ENCODE peak calls at places on chromosome 22, in eight cellular contexts. A, P, S, X, K, Y, N and C are unnamed samples.
A peak's percentile ranks its signal among the peaks of the same experiment; 100 is the strongest.

GRCh38 chr22:29375436-29376076 is 12.8 kb downstream of the AP1B1 start:
- DNase-seq in N (no peak), P (no peak), Y (no peak), S (no peak), K (no peak), A (peak; percentile 28), X (peak; percentile 4), C (no peak)

GRCh38 chr22:40491990-40492631 is 121.7 kb downstream of the SGSM3 start:
- DNase-seq in P (no peak), A (no peak), S (no peak), Y (no peak), N (peak; percentile 40), X (no peak), K (no peak), C (no peak)

GRCh38 chr22:19482297-19482696 is 2.6 kb downstream of the CDC45 start:
- DNase-seq in Y (no peak), A (no peak), K (no peak), P (no peak), X (no peak), N (no peak), S (no peak), C (no peak)

GRCh38 chr22:33515733-33516297 is 404.5 kb downstream of the LARGE1 start:
- DNase-seq in N (no peak), K (no peak), S (no peak), A (peak; percentile 43), X (no peak), Y (no peak), P (no peak), C (no peak)

GRCh38 chr22:30944986-30945385 is 23.6 kb downstream of the MORC2 start:
- DNase-seq in N (no peak), P (no peak), X (no peak), Y (no peak), A (no peak), S (no peak), K (no peak), C (no peak)

GRCh38 chr22:28894320-28894719 is 10.9 kb downstream of the ZNRF3 start:
- DNase-seq in P (no peak), X (no peak), K (peak; percentile 18), N (no peak), A (no peak), Y (no peak), S (peak; percentile 64), C (no peak)

GRCh38 chr22:44753189-44754042 is 1.0 kb downstream of the ARHGAP8 start:
- DNase-seq in A (no peak), N (no peak), Y (no peak), K (no peak), P (peak; percentile 13), X (peak; percentile 22), S (peak; percentile 78), C (no peak)

GRCh38 chr22:41976070-41976901 is 7.0 kb downstream of the SEPTIN3 start:
- DNase-seq in Y (no peak), X (peak; percentile 31), A (no peak), K (peak; percentile 58), S (no peak), N (peak; percentile 54), P (peak; percentile 91), C (peak; percentile 81)

GRCh38 chr22:29394931-29395581 is 6.7 kb upstream of the AP1B1 start:
- DNase-seq in A (peak; percentile 79), P (peak; percentile 84), Y (peak; percentile 59), S (peak; percentile 76), K (peak; percentile 70), X (peak; percentile 91), N (peak; percentile 55), C (peak; percentile 70)

GRCh38 chr22:36636916-36637315 is 66.6 kb downstream of the CACNG2 start:
- DNase-seq in X (peak; percentile 93), K (peak; percentile 6), A (no peak), P (no peak), Y (no peak), S (no peak), N (no peak), C (no peak)

GRCh38 chr22:30285846-30286200 is 3.5 kb downstream of the CASTOR1 start:
- DNase-seq in P (no peak), K (no peak), N (no peak), S (no peak), A (no peak), Y (no peak), X (no peak), C (no peak)

GRCh38 chr22:38841211-38841610 is 2.6 kb downstream of the NPTXR start:
- DNase-seq in Y (no peak), K (peak; percentile 56), S (no peak), N (no peak), P (no peak), A (no peak), X (no peak), C (no peak)

GRCh38 chr22:25111579-25112517 is 87.8 kb upstream of the CRYBB3 start:
- DNase-seq in K (no peak), N (no peak), A (peak; percentile 69), X (peak; percentile 25), Y (no peak), S (no peak), P (peak; percentile 46), C (no peak)

GRCh38 chr22:48275412-48275811 is 1513.0 kb downstream of the TBC1D22A start:
- DNase-seq in S (no peak), Y (no peak), X (no peak), A (no peak), N (no peak), P (no peak), K (no peak), C (no peak)

GRCh38 chr22:49415219-49415951 is 412.3 kb downstream of the BRD1 start:
- DNase-seq in Y (no peak), N (no peak), P (no peak), X (no peak), K (no peak), S (no peak), A (no peak), C (no peak)

GRCh38 chr22:47160781-47161520 is 398.5 kb downstream of the TBC1D22A start:
- DNase-seq in K (no peak), A (no peak), S (no peak), Y (no peak), P (no peak), N (no peak), X (no peak), C (no peak)

GRCh38 chr22:31917227-31917921 is 27.0 kb upstream of the YWHAH start:
- DNase-seq in X (no peak), Y (no peak), N (peak; percentile 40), A (peak; percentile 60), K (no peak), S (no peak), P (no peak), C (no peak)

GRCh38 chr22:20724676-20725454 is 49.0 kb upstream of the SERPIND1 start:
- DNase-seq in S (no peak), P (no peak), Y (no peak), A (peak; percentile 36), X (no peak), K (no peak), N (no peak), C (no peak)

GRCh38 chr22:44728761-44729261 is 23.6 kb upstream of the ARHGAP8 start:
- DNase-seq in Y (no peak), K (no peak), P (no peak), X (no peak), S (no peak), N (no peak), A (no peak), C (no peak)

GRCh38 chr22:50252081-50253045 is 1.3 kb upstream of the HDAC10 start:
- DNase-seq in S (peak; percentile 68), K (peak; percentile 40), Y (no peak), A (peak; percentile 83), P (peak; percentile 77), X (peak; percentile 59), N (peak; percentile 68), C (peak; percentile 64)

GRCh38 chr22:42688914-42689275 is 31.8 kb downstream of the A4GALT start:
- DNase-seq in A (peak; percentile 70), Y (no peak), K (no peak), X (no peak), N (no peak), S (no peak), P (no peak), C (peak; percentile 22)

GRCh38 chr22:39999144-39999757 is 4.5 kb downstream of the FAM83F start:
- DNase-seq in A (no peak), P (no peak), S (peak; percentile 67), N (no peak), X (peak; percentile 6), K (peak; percentile 20), Y (peak; percentile 30), C (peak; percentile 38)

GRCh38 chr22:37609240-37610152 is 862 bp downstream of the GGA1 start:
- DNase-seq in N (no peak), S (peak; percentile 36), A (no peak), X (peak; percentile 58), P (peak; percentile 23), Y (peak; percentile 36), K (no peak), C (peak; percentile 42)

GRCh38 chr22:42022162-42022847 is 23.7 kb downstream of the WBP2NL start:
- DNase-seq in K (no peak), N (peak; percentile 26), X (no peak), P (no peak), S (peak; percentile 56), A (no peak), Y (no peak), C (no peak)

GRCh38 chr22:50683994-50684371 is 11.4 kb downstream of the SHANK3 start:
- DNase-seq in K (no peak), X (no peak), A (no peak), N (peak; percentile 5), P (peak; percentile 4), Y (no peak), S (no peak), C (no peak)